ENCODE peak calls at places on chromosome 4, in six cellular contexts. One of them, this sample, is unnamed.

GRCh38 chr4:3401436-3402171 is 40.2 kb upstream of the HGFAC start:
- DNase-seq in cardiac muscle cell: no peak
- DNase-seq in heart right ventricle: no peak
- DNase-seq in neural progenitor cell: no peak
- DNase-seq in vagina: no peak
- DNase-seq in left ventricle myocardium inferior: no peak
- DNase-seq in this sample: no peak

GRCh38 chr4:128379860-128380259 is 92.2 kb upstream of the PGRMC2 start:
- DNase-seq in vagina: no peak
- DNase-seq in neural progenitor cell: peak
- DNase-seq in left ventricle myocardium inferior: peak
- DNase-seq in heart right ventricle: peak
- DNase-seq in cardiac muscle cell: peak
- DNase-seq in this sample: no peak

GRCh38 chr4:46386570-46386969 is 3.4 kb downstream of the GABRA2 start:
- DNase-seq in left ventricle myocardium inferior: no peak
- DNase-seq in heart right ventricle: no peak
- DNase-seq in neural progenitor cell: peak
- DNase-seq in cardiac muscle cell: peak
- DNase-seq in vagina: no peak
- DNase-seq in this sample: no peak

GRCh38 chr4:173990126-173990878 is 293.2 kb downstream of the FBXO8 start:
- DNase-seq in cardiac muscle cell: peak
- DNase-seq in heart right ventricle: no peak
- DNase-seq in left ventricle myocardium inferior: no peak
- DNase-seq in vagina: no peak
- DNase-seq in neural progenitor cell: peak
- DNase-seq in this sample: no peak

GRCh38 chr4:47278631-47279030 is 184.9 kb downstream of the COMMD8 start:
- DNase-seq in cardiac muscle cell: no peak
- DNase-seq in neural progenitor cell: no peak
- DNase-seq in left ventricle myocardium inferior: no peak
- DNase-seq in vagina: no peak
- DNase-seq in heart right ventricle: no peak
- DNase-seq in this sample: no peak

GRCh38 chr4:1833307-1834046 is 22.5 kb downstream of the LETM1 start:
- DNase-seq in left ventricle myocardium inferior: no peak
- DNase-seq in vagina: no peak
- DNase-seq in heart right ventricle: no peak
- DNase-seq in cardiac muscle cell: no peak
- DNase-seq in neural progenitor cell: no peak
- DNase-seq in this sample: no peak

GRCh38 chr4:85078016-85078415 is 111.5 kb upstream of the WDFY3 start:
- DNase-seq in heart right ventricle: no peak
- DNase-seq in left ventricle myocardium inferior: no peak
- DNase-seq in vagina: no peak
- DNase-seq in cardiac muscle cell: no peak
- DNase-seq in neural progenitor cell: no peak
- DNase-seq in this sample: no peak

GRCh38 chr4:174107749-174108354 is 175.6 kb downstream of the FBXO8 start:
- DNase-seq in neural progenitor cell: no peak
- DNase-seq in cardiac muscle cell: no peak
- DNase-seq in heart right ventricle: no peak
- DNase-seq in vagina: no peak
- DNase-seq in left ventricle myocardium inferior: no peak
- DNase-seq in this sample: no peak

GRCh38 chr4:153409412-153409811 is 56.7 kb upstream of the TMEM131L start:
- DNase-seq in neural progenitor cell: no peak
- DNase-seq in left ventricle myocardium inferior: no peak
- DNase-seq in vagina: no peak
- DNase-seq in cardiac muscle cell: no peak
- DNase-seq in heart right ventricle: no peak
- DNase-seq in this sample: no peak

GRCh38 chr4:8547108-8547911 is 32.9 kb upstream of the GPR78 start:
- DNase-seq in heart right ventricle: no peak
- DNase-seq in left ventricle myocardium inferior: no peak
- DNase-seq in vagina: no peak
- DNase-seq in cardiac muscle cell: no peak
- DNase-seq in neural progenitor cell: peak
- DNase-seq in this sample: no peak

GRCh38 chr4:83657336-83657735 is 121.4 kb downstream of the GPAT3 start:
- DNase-seq in cardiac muscle cell: no peak
- DNase-seq in heart right ventricle: no peak
- DNase-seq in neural progenitor cell: no peak
- DNase-seq in left ventricle myocardium inferior: no peak
- DNase-seq in vagina: no peak
- DNase-seq in this sample: no peak

GRCh38 chr4:149790172-149790907 is 25.3 kb downstream of the IQCM start:
- DNase-seq in heart right ventricle: no peak
- DNase-seq in cardiac muscle cell: no peak
- DNase-seq in left ventricle myocardium inferior: no peak
- DNase-seq in neural progenitor cell: no peak
- DNase-seq in vagina: no peak
- DNase-seq in this sample: no peak

GRCh38 chr4:173821851-173822250 is 291.8 kb upstream of the HAND2 start:
- DNase-seq in neural progenitor cell: no peak
- DNase-seq in heart right ventricle: no peak
- DNase-seq in left ventricle myocardium inferior: no peak
- DNase-seq in cardiac muscle cell: no peak
- DNase-seq in vagina: no peak
- DNase-seq in this sample: no peak

GRCh38 chr4:118942465-118942864 is 53.8 kb downstream of the SYNPO2 start:
- DNase-seq in left ventricle myocardium inferior: no peak
- DNase-seq in neural progenitor cell: no peak
- DNase-seq in cardiac muscle cell: no peak
- DNase-seq in vagina: no peak
- DNase-seq in heart right ventricle: no peak
- DNase-seq in this sample: no peak

GRCh38 chr4:119615068-119615744 is 13.4 kb downstream of the PDE5A start:
- DNase-seq in vagina: no peak
- DNase-seq in left ventricle myocardium inferior: no peak
- DNase-seq in cardiac muscle cell: no peak
- DNase-seq in heart right ventricle: no peak
- DNase-seq in neural progenitor cell: no peak
- DNase-seq in this sample: no peak

GRCh38 chr4:177367336-177367735 is 57.7 kb downstream of the NEIL3 start:
- DNase-seq in heart right ventricle: no peak
- DNase-seq in neural progenitor cell: peak
- DNase-seq in cardiac muscle cell: no peak
- DNase-seq in left ventricle myocardium inferior: no peak
- DNase-seq in vagina: no peak
- DNase-seq in this sample: no peak

GRCh38 chr4:142274137-142274536 is 572.0 kb downstream of the INPP4B start:
- DNase-seq in heart right ventricle: no peak
- DNase-seq in neural progenitor cell: no peak
- DNase-seq in vagina: no peak
- DNase-seq in left ventricle myocardium inferior: no peak
- DNase-seq in cardiac muscle cell: no peak
- DNase-seq in this sample: no peak

GRCh38 chr4:77120888-77121508 is 36.0 kb upstream of the CCNG2 start:
- DNase-seq in heart right ventricle: no peak
- DNase-seq in left ventricle myocardium inferior: no peak
- DNase-seq in neural progenitor cell: peak
- DNase-seq in cardiac muscle cell: no peak
- DNase-seq in vagina: no peak
- DNase-seq in this sample: no peak

GRCh38 chr4:23819041-23819511 is 70.8 kb downstream of the PPARGC1A start:
- DNase-seq in heart right ventricle: peak
- DNase-seq in cardiac muscle cell: peak
- DNase-seq in left ventricle myocardium inferior: peak
- DNase-seq in vagina: no peak
- DNase-seq in neural progenitor cell: no peak
- DNase-seq in this sample: peak

GRCh38 chr4:113919611-113920010 is 59.8 kb downstream of the ARSJ start:
- DNase-seq in left ventricle myocardium inferior: no peak
- DNase-seq in neural progenitor cell: no peak
- DNase-seq in cardiac muscle cell: no peak
- DNase-seq in vagina: no peak
- DNase-seq in heart right ventricle: no peak
- DNase-seq in this sample: no peak

GRCh38 chr4:113049421-113050355 is at the start of gene ANK2:
- DNase-seq in heart right ventricle: no peak
- DNase-seq in vagina: no peak
- DNase-seq in cardiac muscle cell: peak
- DNase-seq in left ventricle myocardium inferior: no peak
- DNase-seq in neural progenitor cell: peak
- DNase-seq in this sample: peak

GRCh38 chr4:154492288-154492687 is 689 bp upstream of the DCHS2 start:
- DNase-seq in neural progenitor cell: peak
- DNase-seq in cardiac muscle cell: no peak
- DNase-seq in left ventricle myocardium inferior: no peak
- DNase-seq in heart right ventricle: no peak
- DNase-seq in vagina: no peak
- DNase-seq in this sample: no peak

GRCh38 chr4:73450398-73451004 is 14.5 kb downstream of the AFP start:
- DNase-seq in cardiac muscle cell: no peak
- DNase-seq in heart right ventricle: peak
- DNase-seq in vagina: no peak
- DNase-seq in left ventricle myocardium inferior: peak
- DNase-seq in neural progenitor cell: peak
- DNase-seq in this sample: peak

GRCh38 chr4:99763635-99764101 is 53.0 kb upstream of the DAPP1 start:
- DNase-seq in cardiac muscle cell: no peak
- DNase-seq in vagina: no peak
- DNase-seq in left ventricle myocardium inferior: no peak
- DNase-seq in heart right ventricle: no peak
- DNase-seq in neural progenitor cell: no peak
- DNase-seq in this sample: peak

GRCh38 chr4:16289872-16290554 is 63.7 kb upstream of the TAPT1 start:
- DNase-seq in left ventricle myocardium inferior: no peak
- DNase-seq in neural progenitor cell: peak
- DNase-seq in vagina: no peak
- DNase-seq in heart right ventricle: no peak
- DNase-seq in cardiac muscle cell: peak
- DNase-seq in this sample: no peak

GRCh38 chr4:163582688-163583087 is 88.2 kb downstream of the TMA16 start:
- DNase-seq in neural progenitor cell: no peak
- DNase-seq in heart right ventricle: no peak
- DNase-seq in vagina: no peak
- DNase-seq in left ventricle myocardium inferior: no peak
- DNase-seq in cardiac muscle cell: no peak
- DNase-seq in this sample: no peak

GRCh38 chr4:119172223-119172622 is 36.6 kb downstream of the MYOZ2 start:
- DNase-seq in vagina: no peak
- DNase-seq in cardiac muscle cell: no peak
- DNase-seq in left ventricle myocardium inferior: no peak
- DNase-seq in heart right ventricle: no peak
- DNase-seq in neural progenitor cell: no peak
- DNase-seq in this sample: no peak

GRCh38 chr4:143254479-143255216 is 69.9 kb downstream of the USP38 start:
- DNase-seq in heart right ventricle: no peak
- DNase-seq in left ventricle myocardium inferior: no peak
- DNase-seq in cardiac muscle cell: no peak
- DNase-seq in neural progenitor cell: peak
- DNase-seq in vagina: no peak
- DNase-seq in this sample: no peak

GRCh38 chr4:153205028-153205648 is 895 bp downstream of the TRIM2 start:
- DNase-seq in heart right ventricle: no peak
- DNase-seq in vagina: no peak
- DNase-seq in left ventricle myocardium inferior: no peak
- DNase-seq in neural progenitor cell: peak
- DNase-seq in cardiac muscle cell: no peak
- DNase-seq in this sample: no peak

GRCh38 chr4:105246712-105247111 is 100.0 kb downstream of the TET2 start:
- DNase-seq in cardiac muscle cell: no peak
- DNase-seq in vagina: no peak
- DNase-seq in left ventricle myocardium inferior: no peak
- DNase-seq in heart right ventricle: no peak
- DNase-seq in neural progenitor cell: peak
- DNase-seq in this sample: no peak

GRCh38 chr4:47383829-47384427 is 79.6 kb downstream of the COMMD8 start:
- DNase-seq in cardiac muscle cell: peak
- DNase-seq in neural progenitor cell: peak
- DNase-seq in heart right ventricle: no peak
- DNase-seq in left ventricle myocardium inferior: no peak
- DNase-seq in vagina: no peak
- DNase-seq in this sample: no peak

GRCh38 chr4:90575371-90575770 is 448.2 kb downstream of the CCSER1 start:
- DNase-seq in vagina: no peak
- DNase-seq in left ventricle myocardium inferior: no peak
- DNase-seq in cardiac muscle cell: no peak
- DNase-seq in heart right ventricle: no peak
- DNase-seq in neural progenitor cell: no peak
- DNase-seq in this sample: no peak

GRCh38 chr4:14863420-14864364 is 138.6 kb upstream of the CPEB2 start:
- DNase-seq in vagina: no peak
- DNase-seq in cardiac muscle cell: no peak
- DNase-seq in left ventricle myocardium inferior: no peak
- DNase-seq in neural progenitor cell: peak
- DNase-seq in heart right ventricle: no peak
- DNase-seq in this sample: no peak
- H3K27ac ChIP-seq in vagina: peak
- H3K27ac ChIP-seq in cardiac muscle cell: peak
- H3K27ac ChIP-seq in left ventricle myocardium inferior: no peak
- H3K27ac ChIP-seq in neural progenitor cell: peak
- H3K27ac ChIP-seq in heart right ventricle: peak
- H3K27ac ChIP-seq in this sample: no peak

DNA sequence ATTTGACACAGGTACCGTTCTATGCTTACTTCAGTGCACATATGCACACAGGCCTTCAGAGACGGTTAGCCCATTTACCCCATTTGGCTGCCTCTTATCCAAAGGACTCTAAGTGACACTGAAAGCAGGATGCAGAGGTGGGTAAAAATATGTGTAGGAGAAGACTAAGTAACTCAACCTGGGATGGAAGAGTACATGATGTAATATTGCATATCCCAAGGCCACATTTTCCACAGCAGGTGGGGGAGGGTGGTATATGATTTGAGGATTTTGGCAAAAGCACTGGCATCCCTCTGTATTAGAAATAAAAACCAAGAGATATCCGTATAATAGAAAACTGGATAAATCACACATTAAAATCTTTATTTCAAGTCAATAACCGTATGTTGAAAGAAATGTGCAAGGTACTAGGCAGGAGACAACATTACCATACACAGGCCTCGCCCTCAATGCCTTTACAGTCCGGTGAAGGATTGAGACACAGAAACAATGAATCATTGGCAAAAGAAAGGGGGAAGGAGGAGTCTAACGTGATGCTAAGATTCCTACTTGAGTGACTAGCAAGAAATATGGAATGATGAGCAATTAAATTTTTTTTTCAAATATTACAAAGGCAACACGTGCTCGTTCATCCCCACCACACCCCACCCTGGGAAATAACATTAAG is 161.0 kb upstream of the RASGEF1B start:
- DNase-seq in vagina: no peak
- DNase-seq in cardiac muscle cell: no peak
- DNase-seq in heart right ventricle: no peak
- DNase-seq in neural progenitor cell: no peak
- DNase-seq in left ventricle myocardium inferior: no peak
- DNase-seq in this sample: no peak
- H3K27ac ChIP-seq in vagina: no peak
- H3K27ac ChIP-seq in cardiac muscle cell: no peak
- H3K27ac ChIP-seq in heart right ventricle: no peak
- H3K27ac ChIP-seq in neural progenitor cell: no peak
- H3K27ac ChIP-seq in left ventricle myocardium inferior: no peak
- H3K27ac ChIP-seq in this sample: no peak

GRCh38 chr4:156800463-156800862 is 171.1 kb downstream of the PDGFC start:
- DNase-seq in cardiac muscle cell: no peak
- DNase-seq in heart right ventricle: no peak
- DNase-seq in neural progenitor cell: no peak
- DNase-seq in left ventricle myocardium inferior: no peak
- DNase-seq in vagina: no peak
- DNase-seq in this sample: no peak
- H3K27ac ChIP-seq in cardiac muscle cell: no peak
- H3K27ac ChIP-seq in heart right ventricle: no peak
- H3K27ac ChIP-seq in neural progenitor cell: no peak
- H3K27ac ChIP-seq in left ventricle myocardium inferior: no peak
- H3K27ac ChIP-seq in vagina: no peak
- H3K27ac ChIP-seq in this sample: no peak

GRCh38 chr4:121674696-121675095 is 22.1 kb downstream of the ANXA5 start:
- DNase-seq in cardiac muscle cell: no peak
- DNase-seq in left ventricle myocardium inferior: no peak
- DNase-seq in vagina: no peak
- DNase-seq in neural progenitor cell: no peak
- DNase-seq in heart right ventricle: no peak
- DNase-seq in this sample: no peak
- H3K27ac ChIP-seq in cardiac muscle cell: no peak
- H3K27ac ChIP-seq in left ventricle myocardium inferior: no peak
- H3K27ac ChIP-seq in vagina: no peak
- H3K27ac ChIP-seq in neural progenitor cell: no peak
- H3K27ac ChIP-seq in heart right ventricle: no peak
- H3K27ac ChIP-seq in this sample: no peak